ENCODE peak calls at places on chromosome 3, in eight cellular contexts. L is IMR-90, Z is endothelial cell of umbilical vein, E is PC-3, X is mesendoderm, V is HepG2, N is GM23248, J is neural progenitor cell. R is an unnamed sample.

GRCh38 chr3:30203301-30203700 is 403.1 kb upstream of the TGFBR2 start:
- DNase-seq in L (peak), Z (no peak), E (no peak), X (no peak), V (no peak), N (peak), J (no peak), R (peak)

GRCh38 chr3:46731795-46732194 is 14.1 kb upstream of the PRSS50 start:
- DNase-seq in L (no peak), Z (no peak), E (no peak), X (no peak), V (no peak), N (no peak), J (no peak), R (no peak)

GRCh38 chr3:64935995-64936394 is 248.2 kb upstream of the ADAMTS9 start:
- DNase-seq in L (no peak), Z (no peak), E (no peak), X (no peak), V (no peak), N (no peak), J (no peak), R (peak)

GRCh38 chr3:45332901-45333407 is 55.4 kb upstream of the LARS2 start:
- DNase-seq in L (no peak), Z (no peak), E (no peak), X (peak), V (no peak), N (no peak), J (no peak), R (no peak)

GRCh38 chr3:10816019-10816862 is at the start of gene SLC6A11:
- DNase-seq in L (no peak), Z (no peak), E (peak), X (peak), V (peak), N (peak), J (peak), R (no peak)

GRCh38 chr3:52532838-52533622 is 627 bp downstream of the NT5DC2 start:
- DNase-seq in L (no peak), Z (no peak), E (peak), X (peak), V (no peak), N (peak), J (peak), R (peak)

GRCh38 chr3:195087321-195087720 is 183.6 kb downstream of the XXYLT1 start:
- DNase-seq in L (no peak), Z (no peak), E (no peak), X (peak), V (no peak), N (no peak), J (peak), R (no peak)

GRCh38 chr3:158808697-158809096 is 6.8 kb downstream of the MFSD1 start:
- DNase-seq in L (peak), Z (no peak), E (peak), X (peak), V (no peak), N (peak), J (no peak), R (peak)

GRCh38 chr3:141469712-141470111 is 17.1 kb upstream of the RASA2 start:
- DNase-seq in L (peak), Z (no peak), E (no peak), X (peak), V (no peak), N (no peak), J (no peak), R (no peak)

GRCh38 chr3:28617821-28618220 is 269.2 kb upstream of the AZI2 start:
- DNase-seq in L (no peak), Z (no peak), E (no peak), X (no peak), V (no peak), N (no peak), J (no peak), R (no peak)

GRCh38 chr3:79178471-79178870 is 589.3 kb downstream of the ROBO1 start:
- DNase-seq in L (no peak), Z (no peak), E (no peak), X (no peak), V (no peak), N (no peak), J (peak), R (no peak)

DNA sequence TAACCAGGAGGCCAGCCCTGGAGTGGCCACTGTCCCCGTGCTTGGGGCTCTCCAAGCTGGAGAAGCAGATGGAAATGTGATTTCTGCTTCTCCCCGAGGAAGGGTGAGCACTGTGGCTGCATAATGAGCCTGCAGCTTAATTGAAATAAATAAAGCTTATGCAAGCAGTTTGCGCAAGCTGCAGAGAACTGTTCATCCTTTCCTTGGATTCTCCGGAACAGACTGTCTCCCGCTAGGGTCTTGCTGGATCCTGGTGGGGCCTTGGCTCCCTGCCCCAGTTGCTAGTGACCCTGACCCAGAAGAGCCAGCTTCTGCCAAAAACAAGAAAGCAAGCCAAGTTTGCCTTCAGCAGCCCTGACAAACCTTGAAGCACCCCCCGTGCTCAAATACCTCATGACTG is 453.4 kb upstream of the PROK2 start:
- DNase-seq in L (no peak), Z (no peak), E (no peak), X (no peak), V (no peak), N (peak), J (no peak), R (no peak)
- H3K4me3 ChIP-seq in L (no peak), Z (no peak), E (no peak), X (no peak), V (no peak), N (peak), J (no peak), R (no peak)

DNA sequence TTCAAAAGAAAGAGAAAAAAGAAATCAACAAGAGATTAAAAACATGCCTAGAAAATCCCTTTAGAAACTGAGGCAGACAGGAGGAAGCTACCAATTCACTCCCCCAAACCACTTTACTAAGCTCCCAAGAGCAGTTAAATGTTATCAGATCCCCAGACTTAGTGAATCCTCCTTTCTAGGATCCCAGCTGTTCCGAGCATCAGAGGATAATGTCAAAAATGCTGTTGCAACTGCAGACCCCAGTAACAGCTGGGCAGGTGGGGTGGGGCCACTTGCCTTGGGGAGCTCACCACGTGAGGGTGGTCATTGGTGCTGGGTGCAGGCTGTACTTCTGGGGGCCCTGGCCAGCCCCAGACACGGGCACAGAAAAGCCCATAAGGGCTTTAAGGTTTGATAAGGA is 9.1 kb downstream of the POMGNT2 start:
- DNase-seq in L (no peak), Z (no peak), E (no peak), X (no peak), V (no peak), N (no peak), J (no peak), R (no peak)
- H3K9ac ChIP-seq in L (no peak), Z (no peak), E (no peak), X (no peak), V (no peak), N (no peak), J (no peak), R (no peak)

GRCh38 chr3:50170689-50171088 is 15.6 kb downstream of the SEMA3F start:
- DNase-seq in L (peak), Z (peak), E (peak), X (no peak), V (peak), N (peak), J (no peak), R (peak)
- H3K4me2 ChIP-seq in L (peak), Z (peak), E (peak), X (no peak), V (peak), N (no peak), J (no peak), R (no peak)

DNA sequence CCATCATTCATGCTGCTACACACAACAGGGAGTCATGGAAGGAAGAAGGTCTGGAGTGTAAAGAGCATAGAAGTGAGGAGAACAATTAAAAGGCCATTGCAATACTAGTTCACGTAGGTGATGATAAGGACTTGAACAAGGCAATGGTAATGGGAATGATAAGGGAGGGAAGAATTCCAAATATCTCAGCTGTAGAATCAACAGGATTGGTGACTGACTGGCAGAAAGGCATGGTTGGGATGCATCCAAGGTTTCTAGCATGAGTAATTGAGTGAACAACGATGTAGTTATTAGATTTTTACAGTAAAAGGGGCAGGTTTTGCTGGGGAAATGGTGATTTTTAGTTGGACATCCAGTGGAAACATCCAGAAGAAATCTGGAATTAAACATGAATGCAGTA is 2.4 kb upstream of the SEC62 start:
- DNase-seq in L (peak), Z (no peak), E (peak), X (peak), V (no peak), N (peak), J (no peak), R (peak)
- H3K4me3 ChIP-seq in L (no peak), Z (no peak), E (no peak), X (no peak), V (no peak), N (no peak), J (no peak), R (no peak)

GRCh38 chr3:20080956-20081554 is 40.8 kb downstream of the KAT2B start:
- DNase-seq in L (peak), Z (peak), E (peak), X (no peak), V (peak), N (no peak), J (no peak), R (peak)
- H3K9ac ChIP-seq in L (no peak), Z (no peak), E (no peak), X (no peak), V (no peak), N (no peak), J (no peak), R (no peak)

GRCh38 chr3:184811999-184812844 is at the start of gene VPS8:
- DNase-seq in L (peak), Z (peak), E (peak), X (peak), V (peak), N (peak), J (peak), R (peak)
- H3K4me2 ChIP-seq in L (peak), Z (peak), E (peak), X (peak), V (peak), N (peak), J (peak), R (peak)